ENCODE peak calls at places on chromosomes 4 and X, in nine cellular contexts. H, U, I, B, R, S, J, F and M are unnamed samples.

GRCh38 chrX:101655540-101655939 is 4.1 kb downstream of the ARMCX2 start:
- DNase-seq in F (no peak), B (no peak), I (no peak), R (no peak), H (no peak), U (no peak), J (no peak), S (no peak), M (no peak)

GRCh38 chr4:84384801-84385582 is 114.1 kb downstream of the NKX6-1 start:
- DNase-seq in J (no peak), U (no peak), S (no peak), I (no peak), F (no peak), B (no peak), R (no peak), H (no peak), M (no peak)

GRCh38 chr4:4969298-4969697 is 50.0 kb downstream of the CYTL1 start:
- DNase-seq in B (no peak), J (no peak), I (peak), S (no peak), R (no peak), F (peak), U (peak), H (peak), M (peak)

GRCh38 chrX:111662314-111662713 is 18.7 kb upstream of the ALG13 start:
- DNase-seq in U (no peak), I (no peak), S (no peak), B (no peak), J (no peak), F (no peak), H (no peak), R (no peak), M (no peak)

GRCh38 chr4:137909910-137910309 is 332.2 kb downstream of the SLC7A11 start:
- DNase-seq in J (peak), S (peak), B (no peak), I (peak), H (no peak), U (no peak), R (no peak), F (no peak), M (no peak)

GRCh38 chr4:169229571-169230028 is 41.2 kb downstream of the SH3RF1 start:
- DNase-seq in B (no peak), J (peak), I (peak), U (peak), S (peak), F (peak), H (peak), R (peak), M (peak)

GRCh38 chrX:66728818-66729271 is 90.0 kb upstream of the EDA2R start:
- DNase-seq in I (peak), F (no peak), H (peak), S (peak), R (no peak), U (peak), J (peak), B (no peak), M (peak)

GRCh38 chr4:152988721-152989553 is 52.8 kb downstream of the FHDC1 start:
- DNase-seq in I (no peak), R (no peak), J (no peak), S (no peak), B (no peak), U (no peak), H (no peak), F (no peak), M (no peak)

DNA sequence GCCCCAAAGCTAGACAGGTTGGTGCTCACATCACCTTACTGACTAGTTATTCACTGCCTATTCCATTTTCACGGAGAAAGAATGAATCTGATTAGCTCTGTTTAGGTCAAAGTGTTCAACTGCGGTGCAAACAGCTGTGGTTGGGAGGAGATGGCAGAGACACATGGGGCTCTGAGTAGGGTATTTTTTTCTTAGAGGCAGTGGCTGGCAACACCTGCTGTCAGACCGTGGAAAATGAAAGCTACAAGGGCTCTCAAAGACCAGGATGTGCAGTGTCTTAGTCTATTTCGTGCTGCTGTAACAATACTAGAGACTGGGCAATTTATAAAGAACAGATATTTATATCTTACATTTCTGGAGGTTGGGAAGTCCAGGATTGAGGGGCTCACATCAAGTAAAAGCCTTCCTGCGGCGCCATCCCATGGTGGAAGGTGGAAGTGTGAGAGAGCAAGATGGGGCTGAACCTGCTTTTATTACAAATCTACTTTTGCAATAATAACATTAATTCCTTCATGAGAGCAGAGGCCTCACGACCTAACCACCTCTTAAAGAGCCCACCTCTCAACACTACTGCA is 10.6 kb downstream of the NYX start:
- DNase-seq in H (no peak), S (no peak), J (no peak), B (no peak), U (no peak), F (no peak), R (no peak), I (peak), M (no peak)
- TF ChIP-seq CTCF in H (peak), S (no peak), J (peak), B (no peak), U (peak), F (no peak), R (no peak), I (peak), M (no peak)

GRCh38 chr4:104907991-104908390 is 238.7 kb upstream of the TET2 start:
- DNase-seq in F (no peak), U (no peak), S (no peak), I (no peak), B (no peak), H (no peak), R (no peak), J (no peak), M (no peak)

GRCh38 chr4:104906274-104906673 is 240.4 kb upstream of the TET2 start:
- DNase-seq in B (no peak), S (no peak), R (no peak), U (no peak), J (no peak), F (no peak), H (no peak), I (no peak), M (peak)

GRCh38 chr4:104907074-104907649 is 239.5 kb upstream of the TET2 start:
- DNase-seq in J (no peak), F (no peak), U (no peak), S (no peak), H (no peak), R (no peak), B (no peak), I (no peak), M (no peak)

GRCh38 chr4:104912518-104912917 is 234.2 kb upstream of the TET2 start:
- DNase-seq in U (no peak), R (no peak), F (no peak), H (no peak), J (no peak), I (no peak), S (no peak), B (no peak), M (no peak)

GRCh38 chr4:104909376-104909775 is 237.3 kb upstream of the TET2 start:
- DNase-seq in I (no peak), U (no peak), J (no peak), H (no peak), R (no peak), B (no peak), F (no peak), S (no peak), M (no peak)
- TF ChIP-seq CTCF in I (no peak), U (no peak), J (no peak), H (no peak), R (no peak), B (no peak), F (no peak), S (no peak), M (no peak)

GRCh38 chr4:122865421-122865820 is 38.8 kb downstream of the FGF2 start:
- DNase-seq in B (no peak), I (peak), J (peak), S (no peak), R (no peak), U (peak), F (no peak), H (peak), M (peak)

GRCh38 chr4:122861544-122861943 is 34.9 kb downstream of the FGF2 start:
- DNase-seq in B (no peak), H (no peak), J (no peak), F (no peak), S (no peak), I (no peak), R (no peak), U (no peak), M (no peak)

GRCh38 chr4:122863626-122864025 is 37.0 kb downstream of the FGF2 start:
- DNase-seq in H (no peak), F (no peak), B (no peak), S (no peak), U (no peak), R (no peak), J (no peak), I (peak), M (no peak)
- TF ChIP-seq CTCF in H (no peak), F (no peak), B (no peak), S (no peak), U (no peak), R (no peak), J (no peak), I (no peak), M (no peak)

GRCh38 chrX:15564981-15565579 is 35.7 kb downstream of the ACE2 start:
- DNase-seq in R (peak), B (no peak), F (no peak), H (peak), I (peak), J (peak), S (peak), U (peak), M (peak)
- TF ChIP-seq CTCF in R (peak), B (peak), F (peak), H (peak), I (peak), J (peak), S (peak), U (peak), M (peak)

DNA sequence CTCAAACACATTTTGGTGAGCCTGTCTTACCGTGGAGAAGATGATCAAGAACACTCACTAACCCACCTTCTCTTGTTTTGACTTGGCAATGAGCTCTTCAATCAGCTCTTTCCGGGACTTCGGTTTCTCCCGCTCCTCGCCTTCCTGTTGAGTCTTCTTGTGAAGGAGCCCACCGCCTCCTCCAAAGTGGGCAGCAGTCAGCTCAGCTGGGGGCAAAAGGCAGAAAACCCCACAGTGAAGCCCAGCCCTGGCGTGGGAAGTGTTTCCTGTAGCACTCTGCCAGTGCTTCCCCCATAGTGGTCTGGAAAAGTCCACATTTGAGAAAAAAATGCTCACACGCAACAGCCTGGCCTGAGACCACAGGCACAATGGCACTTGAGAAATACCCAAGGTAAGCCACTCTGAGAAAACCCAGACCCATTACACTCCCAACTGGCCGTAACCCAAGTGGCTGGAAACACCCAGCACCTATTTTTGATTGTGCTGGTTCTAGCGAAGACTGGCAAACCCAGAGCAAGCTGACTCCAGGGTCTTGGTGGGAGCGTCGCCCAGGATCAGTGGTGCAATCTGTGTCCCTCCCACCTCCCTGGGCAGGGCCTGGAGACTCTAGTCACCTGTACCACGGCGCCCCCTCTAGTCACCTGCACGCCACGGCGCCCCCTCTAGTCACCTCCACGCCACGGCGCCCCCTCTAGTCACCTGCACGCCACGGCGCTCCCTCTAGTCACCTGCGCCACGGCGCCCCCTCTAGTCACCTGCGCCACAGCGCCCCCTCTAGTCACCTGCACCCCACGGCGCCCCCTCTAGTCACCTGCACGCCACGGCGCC is 8.6 kb downstream of the NOP14 start:
- DNase-seq in H (no peak), F (no peak), R (no peak), J (no peak), S (no peak), B (no peak), U (no peak), I (no peak), M (no peak)
- TF ChIP-seq CTCF in H (no peak), F (no peak), R (peak), J (no peak), S (peak), B (no peak), U (peak), I (peak), M (no peak)

GRCh38 chrX:95762716-95763115 is 921.9 kb upstream of the DIAPH2 start:
- DNase-seq in I (peak), R (no peak), H (no peak), B (no peak), J (no peak), S (no peak), U (no peak), F (no peak), M (no peak)

GRCh38 chrX:95760356-95760755 is 924.3 kb upstream of the DIAPH2 start:
- DNase-seq in R (no peak), S (no peak), F (no peak), H (no peak), J (no peak), B (no peak), U (no peak), I (no peak), M (no peak)

GRCh38 chrX:95764972-95765451 is 919.6 kb upstream of the DIAPH2 start:
- DNase-seq in U (peak), J (peak), I (peak), R (no peak), H (no peak), S (peak), B (no peak), F (no peak), M (peak)
- TF ChIP-seq CTCF in U (peak), J (peak), I (peak), R (peak), H (peak), S (no peak), B (peak), F (peak), M (peak)

DNA sequence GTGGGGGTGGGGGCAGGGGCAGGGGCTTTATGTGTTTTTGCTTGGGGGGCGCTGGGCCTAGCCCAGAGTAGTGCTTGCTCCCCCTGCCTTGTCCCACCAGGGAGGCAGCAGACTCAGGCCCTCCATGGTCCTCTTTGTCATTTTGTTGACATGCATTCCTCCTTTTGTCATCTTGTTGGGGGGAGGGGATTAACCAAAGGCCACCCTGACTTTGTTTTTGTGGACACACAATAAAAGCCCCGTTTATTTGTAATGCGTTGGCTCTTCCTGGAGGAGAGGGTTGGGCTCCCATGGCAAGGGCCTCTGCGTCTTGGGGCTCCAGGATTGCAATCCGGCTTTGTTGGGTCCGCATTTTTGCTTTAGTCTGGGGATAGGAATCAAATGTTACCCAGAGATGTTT is 2.2 kb downstream of the EMD start:
- DNase-seq in R (no peak), F (no peak), S (no peak), H (no peak), B (no peak), I (no peak), U (no peak), J (no peak), M (no peak)
- TF ChIP-seq CTCF in R (no peak), F (no peak), S (no peak), H (no peak), B (no peak), I (no peak), U (no peak), J (no peak), M (no peak)

DNA sequence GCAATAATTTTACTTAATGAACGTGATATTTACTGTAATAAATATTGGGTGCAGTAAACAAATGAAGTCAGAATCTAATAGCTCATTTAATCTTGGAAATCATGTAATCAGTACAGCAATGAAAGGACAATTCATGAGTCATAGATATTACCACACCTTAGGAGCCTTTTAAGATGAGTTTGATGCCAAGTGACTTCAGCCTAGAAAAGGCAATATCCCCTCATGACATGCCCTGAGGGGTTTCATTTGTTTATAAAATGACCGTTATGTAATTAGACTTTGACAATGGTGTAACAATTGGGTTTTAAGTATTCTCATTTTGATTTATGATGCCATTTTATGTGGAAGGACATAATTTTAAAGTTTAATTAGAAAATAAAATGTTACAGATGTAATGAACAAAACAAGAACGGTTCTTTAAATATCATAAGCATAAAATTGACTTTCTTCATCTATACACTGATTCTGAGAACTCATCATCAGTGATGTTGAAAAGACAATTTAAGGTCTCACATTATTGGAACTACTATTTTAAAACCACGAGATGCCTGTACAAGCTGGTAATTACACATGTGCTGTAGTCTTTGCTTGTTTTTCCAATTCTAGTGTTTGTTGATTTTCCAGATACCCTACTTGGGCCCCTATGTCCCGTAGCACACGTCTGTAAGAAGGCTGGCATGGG is 5.0 kb downstream of the FGF2 start:
- DNase-seq in H (no peak), F (no peak), B (no peak), J (peak), R (no peak), I (peak), S (no peak), U (peak), M (peak)
- TF ChIP-seq CTCF in H (no peak), F (no peak), B (no peak), J (no peak), R (no peak), I (no peak), S (no peak), U (no peak), M (no peak)

GRCh38 chr4:53505947-53506346 is 85.3 kb downstream of the LNX1 start:
- DNase-seq in B (no peak), U (peak), R (no peak), J (peak), I (peak), H (no peak), F (no peak), S (no peak), M (peak)
- TF ChIP-seq CTCF in B (no peak), U (peak), R (peak), J (peak), I (no peak), H (peak), F (no peak), S (no peak), M (peak)